ENCODE peak calls at places on chromosomes 11 and 22, in nine cellular contexts. U is fibroblast of the aortic adventitia, Y is heart right ventricle, M is esophagus squamous epithelium, K is prostate gland, V is foreskin fibroblast, E is fibroblast of villous mesenchyme, B is coronary artery, I is GM06990. W is an unnamed sample.

GRCh38 chr11:14902650-14903350 is 10.8 kb upstream of the CYP2R1 start:
- DNase-seq in U (peak; percentile 68), Y (no peak), M (no peak), K (no peak), V (peak; percentile 63), E (peak; percentile 27), B (no peak), I (no peak), W (peak; percentile 45)

GRCh38 chr11:19577849-19578619 is 134.6 kb upstream of the NAV2 start:
- DNase-seq in U (peak; percentile 87), Y (peak; percentile 50), M (no peak), K (peak; percentile 58), V (peak; percentile 53), E (peak; percentile 62), B (peak; percentile 85), I (no peak), W (peak; percentile 85)

GRCh38 chr11:69089258-69089657 is 40.5 kb downstream of the TPCN2 start:
- DNase-seq in U (peak; percentile 75), Y (peak; percentile 53), M (no peak), K (no peak), V (peak; percentile 78), E (peak; percentile 77), B (no peak), I (no peak), W (peak; percentile 84)

GRCh38 chr11:12546660-12547059 is 127.6 kb upstream of the TEAD1 start:
- DNase-seq in U (no peak), Y (no peak), M (no peak), K (no peak), V (no peak), E (no peak), B (no peak), I (no peak), W (no peak)

GRCh38 chr11:59145534-59145933 is 2.9 kb downstream of the FAM111A start:
- DNase-seq in U (peak; percentile 73), Y (no peak), M (no peak), K (no peak), V (peak; percentile 76), E (peak; percentile 92), B (no peak), I (no peak), W (peak; percentile 2)

GRCh38 chr11:66868726-66869291 is 11.9 kb downstream of the LRFN4 start:
- DNase-seq in U (no peak), Y (no peak), M (peak; percentile 27), K (no peak), V (no peak), E (no peak), B (no peak), I (peak; percentile 83), W (no peak)

GRCh38 chr11:122115520-122116343 is at the start of gene BLID:
- DNase-seq in U (peak; percentile 63), Y (no peak), M (no peak), K (peak; percentile 70), V (no peak), E (peak; percentile 42), B (no peak), I (no peak), W (peak; percentile 60)

GRCh38 chr11:69008774-69009440 is 4.1 kb downstream of the MRGPRF start:
- DNase-seq in U (peak; percentile 97), Y (peak; percentile 55), M (peak; percentile 22), K (no peak), V (peak; percentile 98), E (peak; percentile 97), B (peak; percentile 97), I (no peak), W (peak; percentile 98)

GRCh38 chr11:66847461-66848232 is 4.4 kb downstream of the RCE1 start:
- DNase-seq in U (no peak), Y (no peak), M (no peak), K (no peak), V (no peak), E (no peak), B (peak; percentile 58), I (no peak), W (no peak)

GRCh38 chr11:107691003-107691402 is 20.9 kb downstream of the SLN start:
- DNase-seq in U (peak; percentile 95), Y (no peak), M (no peak), K (no peak), V (peak; percentile 43), E (peak; percentile 82), B (no peak), I (no peak), W (peak; percentile 59)

GRCh38 chr22:46849101-46849500 is 86.7 kb downstream of the TBC1D22A start:
- DNase-seq in U (no peak), Y (no peak), M (no peak), K (no peak), V (no peak), E (no peak), B (no peak), I (no peak), W (no peak)

GRCh38 chr22:35971418-35972119 is 57.1 kb downstream of the RBFOX2 start:
- DNase-seq in U (peak; percentile 98), Y (peak; percentile 36), M (no peak), K (no peak), V (peak; percentile 96), E (peak; percentile 86), B (no peak), I (no peak), W (peak; percentile 92)

GRCh38 chr11:117932987-117933386 is 3.8 kb upstream of the TMPRSS13 start:
- DNase-seq in U (no peak), Y (no peak), M (no peak), K (no peak), V (no peak), E (no peak), B (peak; percentile 1), I (no peak), W (no peak)

GRCh38 chr11:117932426-117932825 is 3.2 kb upstream of the TMPRSS13 start:
- DNase-seq in U (no peak), Y (no peak), M (no peak), K (no peak), V (no peak), E (no peak), B (peak; percentile 67), I (no peak), W (no peak)

GRCh38 chr11:117933475-117933874 is 4.3 kb upstream of the TMPRSS13 start:
- DNase-seq in U (no peak), Y (no peak), M (no peak), K (no peak), V (no peak), E (no peak), B (peak; percentile 35), I (no peak), W (no peak)

GRCh38 chr11:117934526-117935307 is 5.5 kb upstream of the TMPRSS13 start:
- DNase-seq in U (no peak), Y (no peak), M (no peak), K (no peak), V (no peak), E (no peak), B (peak; percentile 62), I (no peak), W (no peak)

DNA sequence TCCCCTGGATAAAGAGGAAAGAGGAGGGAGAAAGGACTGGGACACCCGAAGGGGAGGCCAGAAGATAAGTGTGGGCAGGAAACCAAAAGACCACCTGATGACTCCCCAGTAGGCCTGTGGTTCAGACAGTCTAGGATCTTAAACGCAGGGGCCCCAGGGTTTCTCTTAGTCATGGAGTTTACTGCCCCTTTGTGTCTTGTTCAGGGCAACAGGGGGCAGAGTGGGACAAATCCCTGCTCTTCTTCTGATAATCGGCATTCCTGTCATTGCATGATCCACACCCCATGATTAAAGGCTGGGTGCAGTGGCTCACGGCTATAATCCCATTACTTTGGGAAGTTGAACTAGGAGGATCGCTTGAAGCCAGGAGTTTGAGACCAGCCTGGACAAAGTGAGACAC is 4.7 kb upstream of the TMPRSS13 start:
- DNase-seq in U (no peak), Y (no peak), M (no peak), K (no peak), V (no peak), E (no peak), B (peak; percentile 45), I (no peak), W (no peak)
- TF ChIP-seq CTCF in U (no peak), Y (no peak), M (no peak), K (no peak), V (no peak), E (no peak), B (no peak), I (no peak), W (no peak)

DNA sequence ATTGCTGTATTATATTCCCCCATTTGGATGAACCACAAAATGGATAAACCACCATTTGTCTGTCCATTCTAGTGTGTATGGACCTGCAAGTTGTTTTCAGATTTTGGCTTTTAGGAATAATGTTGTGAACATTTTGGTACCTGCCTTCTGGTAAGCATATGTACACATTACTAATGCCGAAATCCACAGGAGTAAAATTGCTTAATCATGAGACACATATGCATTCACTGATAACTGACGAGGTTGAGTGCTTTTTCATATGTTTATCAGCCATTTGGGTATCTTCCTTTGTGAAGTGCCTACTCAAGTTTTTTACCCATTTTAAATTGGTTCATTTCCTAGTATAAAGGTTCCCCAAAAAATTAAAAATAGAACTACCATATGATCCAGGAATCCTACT is 34.2 kb downstream of the OSBP2 start:
- DNase-seq in U (no peak), Y (no peak), M (no peak), K (no peak), V (no peak), E (no peak), B (no peak), I (no peak), W (no peak)
- H3K4me3 ChIP-seq in U (no peak overlapping the region), Y (no peak overlapping the region), M (no peak overlapping the region), K (no peak overlapping the region), V (no peak overlapping the region), E (no peak overlapping the region), B (no peak overlapping the region), I (no peak overlapping the region), W (no peak overlapping the region)

GRCh38 chr11:119101759-119102423 is at the start of gene DPAGT1:
- DNase-seq in U (peak; percentile 99), Y (peak; percentile 95), M (peak; percentile 65), K (peak; percentile 93), V (peak; percentile 95), E (peak; percentile 97), B (peak; percentile 96), I (peak; percentile 87), W (peak; percentile 98)

GRCh38 chr11:119100960-119101349 is 698 bp downstream of the DPAGT1 start:
- DNase-seq in U (no peak), Y (no peak), M (no peak), K (no peak), V (no peak), E (no peak), B (no peak), I (no peak), W (no peak)

GRCh38 chr11:119100246-119100959 is 1.2 kb downstream of the DPAGT1 start:
- DNase-seq in U (peak; percentile 67), Y (no peak), M (no peak), K (no peak), V (no peak), E (peak; percentile 55), B (no peak), I (no peak), W (peak; percentile 47)

GRCh38 chr11:119099707-119100106 is 1.9 kb downstream of the DPAGT1 start:
- DNase-seq in U (no peak), Y (no peak), M (no peak), K (no peak), V (no peak), E (no peak), B (no peak), I (no peak), W (no peak)

GRCh38 chr11:119101367-119101758 is 290 bp downstream of the DPAGT1 start:
- DNase-seq in U (no peak), Y (peak; percentile 25), M (no peak), K (no peak), V (no peak), E (no peak), B (peak; percentile 87), I (no peak), W (no peak)
- TF ChIP-seq CTCF in U (peak; percentile 11), Y (peak; percentile 17), M (no peak), K (no peak), V (no peak), E (peak; percentile 6), B (no peak), I (peak; percentile 15), W (peak; percentile 16)

GRCh38 chr22:42960146-42960509 is 54.8 kb downstream of the PACSIN2 start:
- DNase-seq in U (no peak), Y (no peak), M (no peak), K (peak; percentile 34), V (no peak), E (no peak), B (no peak), I (no peak), W (no peak)
- H3K4me3 ChIP-seq in U (no peak overlapping the region), Y (peak overlapping the region; percentile 50), M (no peak overlapping the region), K (peak overlapping the region; percentile 1), V (no peak overlapping the region), E (no peak overlapping the region), B (peak overlapping the region; percentile 63), I (no peak overlapping the region), W (no peak overlapping the region)

W was measured in astrocyte of the spinal cord.